ENCODE peak calls at places on chromosomes 16 and 17, in seven cellular contexts. H, J, N, K, A, B and Z are unnamed samples.

GRCh38 chr16:29837833-29838232 is 17.6 kb downstream of the MVP start:
- DNase-seq in B (no peak), K (no peak), J (no peak), A (no peak), H (no peak), N (no peak), Z (no peak)

GRCh38 chr17:9228408-9229159 is 207.3 kb downstream of the NTN1 start:
- DNase-seq in N (no peak), B (no peak), J (no peak), H (no peak), K (no peak), A (no peak), Z (no peak)

GRCh38 chr16:14029658-14030057 is 41.5 kb upstream of the MRTFB start:
- DNase-seq in N (no peak), H (no peak), K (peak), J (no peak), B (no peak), A (no peak), Z (no peak)

GRCh38 chr16:27640277-27640600 is 90.3 kb downstream of the KATNIP start:
- DNase-seq in B (no peak), A (no peak), H (no peak), K (no peak), N (no peak), J (no peak), Z (no peak)

GRCh38 chr17:74305865-74306654 is 20.0 kb upstream of the KIF19 start:
- DNase-seq in K (no peak), J (no peak), H (no peak), N (no peak), B (no peak), A (no peak), Z (no peak)

GRCh38 chr16:89357460-89357859 is 132.9 kb downstream of the ANKRD11 start:
- DNase-seq in B (peak), N (no peak), J (no peak), K (no peak), A (no peak), H (no peak), Z (no peak)

GRCh38 chr17:42803074-42803883 is 4.6 kb downstream of the CNTD1 start:
- DNase-seq in B (no peak), J (no peak), K (no peak), H (no peak), A (no peak), N (no peak), Z (no peak)

GRCh38 chr17:50163846-50164696 is 1.7 kb upstream of the SGCA start:
- DNase-seq in A (no peak), H (no peak), N (no peak), B (peak), K (peak), J (no peak), Z (no peak)

GRCh38 chr16:19980866-19981265 is 92.8 kb downstream of the GPR139 start:
- DNase-seq in J (no peak), K (no peak), B (no peak), A (no peak), N (no peak), H (no peak), Z (peak)

GRCh38 chr17:78706271-78706915 is 75.7 kb downstream of the CYTH1 start:
- DNase-seq in A (no peak), H (no peak), B (no peak), J (no peak), N (no peak), K (no peak), Z (no peak)

GRCh38 chr16:86722970-86723369 is 144.6 kb downstream of the FOXL1 start:
- DNase-seq in A (no peak), K (no peak), J (no peak), N (no peak), H (no peak), B (no peak), Z (no peak)

GRCh38 chr16:31200821-31201510 is 1.6 kb downstream of the PYCARD start:
- DNase-seq in A (peak), K (no peak), H (no peak), N (no peak), J (no peak), B (peak), Z (no peak)

GRCh38 chr16:55672471-55672870 is 16.7 kb downstream of the SLC6A2 start:
- DNase-seq in N (no peak), B (no peak), A (no peak), J (peak), H (no peak), K (peak), Z (no peak)

GRCh38 chr16:64771273-64771672 is 350.6 kb downstream of the CDH11 start:
- DNase-seq in J (no peak), K (no peak), N (no peak), A (no peak), H (no peak), B (no peak), Z (no peak)

GRCh38 chr17:72661093-72661944 is 431.2 kb downstream of the SLC39A11 start:
- DNase-seq in A (no peak), J (no peak), B (no peak), H (no peak), N (no peak), K (no peak), Z (no peak)

GRCh38 chr17:8290043-8290442 is 1.6 kb downstream of the RANGRF start:
- DNase-seq in A (no peak), B (no peak), H (no peak), K (no peak), J (no peak), N (no peak), Z (no peak)

GRCh38 chr16:30041841-30042240 is 10.8 kb upstream of the TLCD3B start:
- DNase-seq in J (no peak), N (peak), H (no peak), A (no peak), B (no peak), K (no peak), Z (no peak)

GRCh38 chr17:60695960-60696359 is 18.3 kb downstream of the BCAS3 start:
- DNase-seq in H (no peak), J (no peak), A (no peak), B (no peak), K (no peak), N (no peak), Z (no peak)

GRCh38 chr17:6551356-6551755 is 5.0 kb downstream of the PITPNM3 start:
- DNase-seq in A (no peak), B (no peak), N (no peak), K (no peak), J (no peak), H (no peak), Z (no peak)

GRCh38 chr17:47735536-47736011 is 2.5 kb downstream of the TBX21 start:
- DNase-seq in J (peak), A (no peak), K (no peak), H (peak), B (peak), N (no peak), Z (no peak)

GRCh38 chr16:2211923-2212347 is 1.3 kb upstream of the BRICD5 start:
- DNase-seq in H (no peak), A (no peak), B (no peak), K (no peak), N (no peak), J (no peak), Z (no peak)

GRCh38 chr17:80890551-80890930 is 101.1 kb upstream of the CHMP6 start:
- DNase-seq in K (no peak), A (no peak), J (no peak), N (no peak), H (no peak), B (no peak), Z (no peak)